ENCODE peak calls at places on chromosomes 16 and 17, in ten cellular contexts. I is HFFc6; R is left lung; J is uterus; F is H9; U is choroid plexus epithelial cell; Y is fibroblast of pulmonary artery; P is mesothelial cell of epicardium; C is CD8-positive, alpha-beta T cell; D is activated B cell treated with CpG ODN at 0.5 μM for 24 hours. M is an unnamed sample.

GRCh38 chr17:74646231-74646630 is 22.7 kb upstream of the CD300E start:
- DNase-seq in I (no peak), R (no peak), J (no peak), F (no peak), U (peak), Y (peak), P (no peak), C (no peak), D (no peak), M (no peak)

GRCh38 chr16:70738083-70738977 is 52.5 kb upstream of the MTSS2 start:
- DNase-seq in I (peak), R (peak), J (peak), F (peak), U (peak), Y (peak), P (no peak), C (peak), D (no peak), M (no peak)

GRCh38 chr17:69188064-69188463 is 40.6 kb downstream of the ABCA10 start:
- DNase-seq in I (no peak), R (no peak), J (no peak), F (no peak), U (no peak), Y (no peak), P (no peak), C (no peak), D (no peak), M (no peak)

GRCh38 chr17:80220709-80221215 is 535 bp downstream of the SLC26A11 start:
- DNase-seq in I (no peak), R (peak), J (peak), F (no peak), U (peak), Y (no peak), P (no peak), C (peak), D (no peak), M (no peak)

GRCh38 chr17:78240839-78241238 is 9.4 kb downstream of the TMEM235 start:
- DNase-seq in I (no peak), R (no peak), J (no peak), F (no peak), U (no peak), Y (no peak), P (no peak), C (no peak), D (no peak), M (no peak)

GRCh38 chr17:7213895-7214299 is 5.7 kb downstream of the DLG4 start:
- DNase-seq in I (peak), R (no peak), J (no peak), F (peak), U (peak), Y (peak), P (peak), C (no peak), D (no peak), M (peak)

GRCh38 chr16:78884199-78884598 is 716.3 kb downstream of the MAF start:
- DNase-seq in I (no peak), R (no peak), J (no peak), F (no peak), U (no peak), Y (no peak), P (no peak), C (no peak), D (no peak), M (no peak)

GRCh38 chr17:38617967-38618760 is 12.4 kb upstream of the SRCIN1 start:
- DNase-seq in I (no peak), R (no peak), J (no peak), F (peak), U (no peak), Y (no peak), P (no peak), C (no peak), D (no peak), M (no peak)

GRCh38 chr17:59845595-59846390 is 47.0 kb downstream of the TUBD1 start:
- DNase-seq in I (peak), R (no peak), J (no peak), F (peak), U (peak), Y (peak), P (no peak), C (no peak), D (peak), M (no peak)

GRCh38 chr16:8894736-8895334 is 12.7 kb downstream of the LITAFD start:
- DNase-seq in I (no peak), R (no peak), J (no peak), F (no peak), U (no peak), Y (no peak), P (no peak), C (no peak), D (no peak), M (no peak)

GRCh38 chr17:44345497-44346026 is 460 bp downstream of the GRN start:
- DNase-seq in I (peak), R (no peak), J (peak), F (peak), U (peak), Y (peak), P (no peak), C (peak), D (no peak), M (peak)

GRCh38 chr16:55411231-55411630 is 67.8 kb upstream of the MMP2 start:
- DNase-seq in I (no peak), R (no peak), J (no peak), F (no peak), U (no peak), Y (no peak), P (no peak), C (no peak), D (no peak), M (no peak)

GRCh38 chr17:40307691-40308289 is 1.2 kb upstream of the RARA start:
- DNase-seq in I (no peak), R (no peak), J (no peak), F (no peak), U (no peak), Y (peak), P (no peak), C (no peak), D (no peak), M (no peak)

GRCh38 chr17:43068570-43069367 is 43.7 kb downstream of the RND2 start:
- DNase-seq in I (no peak), R (no peak), J (no peak), F (no peak), U (peak), Y (peak), P (no peak), C (no peak), D (no peak), M (no peak)

GRCh38 chr17:17391575-17392370 is 85.0 kb upstream of the MED9 start:
- DNase-seq in I (no peak), R (no peak), J (no peak), F (no peak), U (no peak), Y (no peak), P (no peak), C (peak), D (no peak), M (no peak)

GRCh38 chr16:15954814-15955151 is 5.4 kb downstream of the ABCC1 start:
- DNase-seq in I (no peak), R (no peak), J (no peak), F (no peak), U (no peak), Y (no peak), P (no peak), C (no peak), D (no peak), M (no peak)

GRCh38 chr16:81265658-81266451 is 27.4 kb downstream of the BCO1 start:
- DNase-seq in I (no peak), R (no peak), J (peak), F (no peak), U (peak), Y (peak), P (no peak), C (no peak), D (no peak), M (no peak)

GRCh38 chr16:81669473-81670350 is 109.4 kb upstream of the PLCG2 start:
- DNase-seq in I (no peak), R (no peak), J (no peak), F (no peak), U (no peak), Y (no peak), P (no peak), C (no peak), D (no peak), M (no peak)

GRCh38 chr17:17809527-17810373 is 27.0 kb downstream of the SREBF1 start:
- DNase-seq in I (no peak), R (peak), J (peak), F (peak), U (peak), Y (peak), P (peak), C (no peak), D (no peak), M (no peak)

GRCh38 chr16:66421891-66422290 is 5.2 kb upstream of the BEAN1 start:
- DNase-seq in I (no peak), R (no peak), J (no peak), F (no peak), U (no peak), Y (no peak), P (no peak), C (no peak), D (no peak), M (no peak)

GRCh38 chr17:18280766-18281165 is 20.3 kb downstream of the MIEF2 start:
- DNase-seq in I (no peak), R (no peak), J (no peak), F (no peak), U (peak), Y (no peak), P (no peak), C (no peak), D (no peak), M (no peak)

GRCh38 chr16:50306287-50306686 is 39.9 kb downstream of the ADCY7 start:
- DNase-seq in I (no peak), R (peak), J (peak), F (no peak), U (no peak), Y (no peak), P (no peak), C (no peak), D (no peak), M (no peak)

GRCh38 chr16:83990492-83990891 is 22.4 kb downstream of the NECAB2 start:
- DNase-seq in I (no peak), R (peak), J (no peak), F (no peak), U (no peak), Y (no peak), P (no peak), C (no peak), D (no peak), M (no peak)

GRCh38 chr16:87608400-87608985 is 6.2 kb downstream of the JPH3 start:
- DNase-seq in I (peak), R (no peak), J (peak), F (peak), U (peak), Y (peak), P (peak), C (peak), D (no peak), M (no peak)

GRCh38 chr16:77898671-77899211 is 110.4 kb downstream of the VAT1L start:
- DNase-seq in I (no peak), R (no peak), J (no peak), F (no peak), U (peak), Y (peak), P (no peak), C (no peak), D (no peak), M (no peak)

GRCh38 chr16:1007284-1007850 is 25.8 kb downstream of the SOX8 start:
- DNase-seq in I (no peak), R (no peak), J (no peak), F (no peak), U (no peak), Y (no peak), P (no peak), C (no peak), D (no peak), M (no peak)

GRCh38 chr17:57038486-57038885 is 46.6 kb upstream of the AKAP1 start:
- DNase-seq in I (no peak), R (no peak), J (no peak), F (no peak), U (no peak), Y (no peak), P (no peak), C (no peak), D (no peak), M (no peak)

GRCh38 chr17:9141423-9141753 is 120.1 kb downstream of the NTN1 start:
- DNase-seq in I (no peak), R (no peak), J (no peak), F (no peak), U (no peak), Y (no peak), P (no peak), C (no peak), D (no peak), M (no peak)

GRCh38 chr16:71373073-71373472 is 14.6 kb downstream of the CALB2 start:
- DNase-seq in I (no peak), R (no peak), J (no peak), F (no peak), U (peak), Y (peak), P (no peak), C (no peak), D (no peak), M (no peak)

GRCh38 chr16:78122774-78123315 is 23.4 kb downstream of the WWOX start:
- DNase-seq in I (peak), R (no peak), J (no peak), F (no peak), U (peak), Y (peak), P (no peak), C (no peak), D (no peak), M (no peak)

GRCh38 chr16:67441289-67441753 is 10.4 kb downstream of the HSD11B2 start:
- DNase-seq in I (no peak), R (peak), J (no peak), F (no peak), U (no peak), Y (no peak), P (no peak), C (no peak), D (no peak), M (no peak)

GRCh38 chr16:12907670-12908233 is 6.4 kb downstream of the SHISA9 start:
- DNase-seq in I (peak), R (no peak), J (no peak), F (peak), U (no peak), Y (no peak), P (no peak), C (no peak), D (no peak), M (no peak)

GRCh38 chr17:4728124-4728523 is 3.1 kb upstream of the MED11 start:
- DNase-seq in I (no peak), R (no peak), J (no peak), F (no peak), U (no peak), Y (no peak), P (no peak), C (no peak), D (no peak), M (peak)

GRCh38 chr17:4734857-4735475 is 3.7 kb downstream of the MED11 start:
- DNase-seq in I (no peak), R (no peak), J (no peak), F (no peak), U (no peak), Y (no peak), P (no peak), C (no peak), D (no peak), M (no peak)

GRCh38 chr17:4735825-4736651 is 3.6 kb upstream of the ZMYND15 start:
- DNase-seq in I (no peak), R (no peak), J (no peak), F (no peak), U (peak), Y (peak), P (no peak), C (no peak), D (no peak), M (peak)

GRCh38 chr17:4738136-4739121 is 1.2 kb upstream of the ZMYND15 start:
- DNase-seq in I (no peak), R (no peak), J (no peak), F (no peak), U (no peak), Y (no peak), P (no peak), C (peak), D (peak), M (no peak)

DNA sequence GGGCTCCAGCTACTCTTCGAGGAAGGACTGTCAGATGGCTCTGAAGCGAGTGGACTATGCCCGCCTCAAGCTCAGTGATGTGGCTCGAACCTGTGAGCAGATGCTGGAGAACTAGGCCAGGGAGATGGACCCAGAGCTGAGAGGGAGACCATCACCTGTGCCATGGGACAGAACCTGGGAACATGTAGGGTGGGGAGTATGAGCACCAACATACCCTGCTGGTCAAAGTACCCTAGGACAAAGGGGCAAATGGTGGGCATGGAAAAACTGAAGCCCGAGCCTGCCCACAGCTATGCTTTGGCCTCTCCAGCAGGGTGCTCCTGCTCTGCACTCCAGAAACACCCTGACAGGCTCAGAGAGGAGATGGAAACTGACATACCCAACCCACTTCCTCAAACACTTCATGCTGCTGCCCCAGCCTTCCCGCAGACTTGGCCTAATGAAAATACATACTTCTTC is 1.9 kb downstream of the MED11 start:
- DNase-seq in I (no peak), R (no peak), J (no peak), F (no peak), U (no peak), Y (no peak), P (no peak), C (no peak), D (peak), M (peak)
- TF ChIP-seq CTCF in I (peak), R (peak), J (no peak), F (peak), U (peak), Y (no peak), P (no peak), C (no peak), D (no peak), M (peak)

GRCh38 chr17:81393684-81394376 is 1.4 kb upstream of the BAHCC1 start:
- DNase-seq in I (peak), R (peak), J (peak), F (peak), U (peak), Y (peak), P (peak), C (peak), D (peak), M (peak)
- TF ChIP-seq CTCF in I (peak), R (no peak), J (peak), F (peak), U (peak), Y (peak), P (peak), C (no peak), D (no peak), M (no peak)

GRCh38 chr16:11372073-11372923 is 27.0 kb downstream of the RMI2 start:
- DNase-seq in I (no peak), R (no peak), J (peak), F (no peak), U (no peak), Y (no peak), P (no peak), C (no peak), D (no peak), M (no peak)
- TF ChIP-seq CTCF in I (peak), R (peak), J (no peak), F (no peak), U (no peak), Y (no peak), P (no peak), C (no peak), D (no peak), M (no peak)

GRCh38 chr16:31701734-31702133 is 171.9 kb upstream of the ZNF267 start:
- DNase-seq in I (no peak), R (peak), J (no peak), F (no peak), U (no peak), Y (no peak), P (no peak), C (no peak), D (no peak), M (no peak)

GRCh38 chr16:31698901-31699300 is 171.2 kb downstream of the AHSP start:
- DNase-seq in I (no peak), R (no peak), J (no peak), F (no peak), U (no peak), Y (no peak), P (no peak), C (no peak), D (no peak), M (no peak)

GRCh38 chr16:31699601-31700000 is 171.9 kb downstream of the AHSP start:
- DNase-seq in I (no peak), R (peak), J (no peak), F (no peak), U (no peak), Y (no peak), P (no peak), C (no peak), D (no peak), M (no peak)

GRCh38 chr16:31700200-31700529 is 172.5 kb downstream of the AHSP start:
- DNase-seq in I (no peak), R (peak), J (no peak), F (peak), U (peak), Y (no peak), P (no peak), C (no peak), D (no peak), M (no peak)

DNA sequence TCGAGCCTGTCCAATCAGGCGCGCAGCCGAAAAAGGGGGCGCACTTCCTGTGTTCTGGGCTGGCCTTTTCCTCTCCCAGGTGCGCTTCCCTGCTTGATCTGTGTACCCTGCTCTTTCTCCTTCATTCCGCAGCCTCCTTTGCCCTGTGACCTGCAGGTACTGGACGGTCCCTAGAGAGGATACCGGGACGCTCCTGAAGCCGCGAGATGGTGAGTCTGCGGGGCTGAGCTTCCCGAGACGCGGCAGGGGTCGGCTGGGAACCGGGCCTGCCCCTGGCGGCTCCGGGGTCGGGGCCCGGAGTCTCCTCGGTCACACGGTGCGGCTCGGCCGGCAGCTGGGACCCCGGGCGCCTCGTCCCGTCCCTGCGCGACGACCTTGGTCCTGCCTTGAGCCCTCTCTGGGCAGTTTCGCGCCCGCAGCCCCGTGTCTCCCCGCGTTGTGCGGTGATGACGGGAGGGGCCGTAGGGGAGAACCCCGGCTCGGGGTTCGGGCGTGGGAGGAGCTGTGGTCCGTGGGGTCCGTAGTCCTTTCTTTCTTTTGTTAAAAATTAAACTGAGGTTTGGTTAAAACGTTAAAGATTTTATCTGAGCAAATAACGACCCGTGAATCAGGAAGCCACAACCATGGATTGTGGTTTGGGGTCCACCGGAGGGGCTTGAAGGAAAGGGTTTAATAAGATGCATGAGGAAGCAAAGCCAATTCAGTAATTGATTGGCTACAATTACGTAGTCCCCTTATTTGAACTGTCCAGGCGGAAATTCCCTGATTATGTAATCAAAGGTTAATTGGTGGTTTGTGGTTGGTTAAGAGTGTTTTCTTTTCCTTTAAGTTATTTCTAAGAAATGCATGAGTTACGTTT is 172.8 kb upstream of the ZNF267 start:
- DNase-seq in I (no peak), R (peak), J (peak), F (no peak), U (peak), Y (peak), P (peak), C (peak), D (peak), M (no peak)
- TF ChIP-seq CTCF in I (peak), R (no peak), J (no peak), F (peak), U (peak), Y (peak), P (no peak), C (no peak), D (no peak), M (no peak)

DNA sequence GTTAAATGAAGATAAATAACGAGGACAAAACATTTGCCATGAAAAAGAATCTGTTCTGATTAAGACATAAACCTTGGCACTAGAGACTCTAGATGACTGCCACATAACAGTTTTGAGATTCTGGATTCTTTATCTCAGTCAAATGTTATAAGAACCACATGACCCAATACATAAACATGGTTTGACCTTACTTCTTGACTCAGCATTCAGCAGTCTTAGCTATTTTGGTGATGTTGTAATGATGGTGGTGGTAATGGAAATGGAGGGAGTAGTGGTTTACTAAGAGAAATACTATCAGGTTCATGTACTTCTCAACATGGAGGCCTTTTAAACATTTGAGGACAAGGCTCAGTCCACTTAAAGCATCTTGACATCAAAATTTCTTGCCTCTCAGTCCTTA is 925.4 kb downstream of the CDH11 start:
- DNase-seq in I (peak), R (no peak), J (no peak), F (no peak), U (peak), Y (peak), P (no peak), C (no peak), D (no peak), M (no peak)
- TF ChIP-seq CTCF in I (no peak), R (no peak), J (no peak), F (no peak), U (no peak), Y (no peak), P (no peak), C (no peak), D (no peak), M (no peak)

GRCh38 chr16:89404561-89404960 is 85.8 kb downstream of the ANKRD11 start:
- DNase-seq in I (no peak), R (no peak), J (no peak), F (no peak), U (no peak), Y (no peak), P (no peak), C (no peak), D (no peak), M (no peak)
- TF ChIP-seq CTCF in I (no peak), R (no peak), J (no peak), F (no peak), U (no peak), Y (no peak), P (no peak), C (no peak), D (no peak), M (no peak)

GRCh38 chr17:21061971-21062526 is 19.2 kb upstream of the USP22 start:
- DNase-seq in I (no peak), R (no peak), J (no peak), F (no peak), U (no peak), Y (no peak), P (no peak), C (no peak), D (no peak), M (no peak)
- TF ChIP-seq CTCF in I (no peak), R (no peak), J (no peak), F (no peak), U (no peak), Y (no peak), P (no peak), C (no peak), D (no peak), M (no peak)